ENCODE peak calls at places on chromosomes 1 and 21, in seven cellular contexts. One of them, this sample, is unnamed.

GRCh38 chr1:224503161-224504118 is 68.8 kb upstream of the WDR26 start:
- DNase-seq in HCT116: no peak
- DNase-seq in K562: peak
- DNase-seq in H1: no peak
- DNase-seq in HepG2: peak
- DNase-seq in SK-N-SH: peak
- DNase-seq in GM12878: peak
- DNase-seq in this sample: peak

GRCh38 chr1:161439280-161440232 is 65.7 kb upstream of the FCGR2A start:
- DNase-seq in H1: peak
- DNase-seq in GM12878: no peak
- DNase-seq in SK-N-SH: peak
- DNase-seq in HepG2: no peak
- DNase-seq in HCT116: no peak
- DNase-seq in K562: peak
- DNase-seq in this sample: peak

GRCh38 chr1:87084247-87084836 is 169.9 kb downstream of the HS2ST1 start:
- DNase-seq in HepG2: peak
- DNase-seq in H1: no peak
- DNase-seq in HCT116: peak
- DNase-seq in K562: peak
- DNase-seq in SK-N-SH: peak
- DNase-seq in GM12878: no peak
- DNase-seq in this sample: no peak

GRCh38 chr1:35477870-35478269 is 79.3 kb downstream of the KIAA0319L start:
- DNase-seq in H1: no peak
- DNase-seq in GM12878: no peak
- DNase-seq in SK-N-SH: no peak
- DNase-seq in K562: no peak
- DNase-seq in HepG2: no peak
- DNase-seq in HCT116: no peak
- DNase-seq in this sample: no peak

GRCh38 chr21:31901342-31901741 is 28.5 kb downstream of the HUNK start:
- DNase-seq in GM12878: no peak
- DNase-seq in H1: no peak
- DNase-seq in SK-N-SH: no peak
- DNase-seq in K562: no peak
- DNase-seq in HepG2: no peak
- DNase-seq in HCT116: no peak
- DNase-seq in this sample: no peak

GRCh38 chr1:153652795-153653507 is 5.6 kb upstream of the SNAPIN start:
- DNase-seq in HCT116: no peak
- DNase-seq in GM12878: no peak
- DNase-seq in H1: no peak
- DNase-seq in SK-N-SH: no peak
- DNase-seq in K562: no peak
- DNase-seq in HepG2: no peak
- DNase-seq in this sample: no peak

GRCh38 chr1:52554756-52555155 is 1.9 kb upstream of the TUT4 start:
- DNase-seq in K562: no peak
- DNase-seq in HepG2: peak
- DNase-seq in SK-N-SH: no peak
- DNase-seq in GM12878: no peak
- DNase-seq in H1: no peak
- DNase-seq in HCT116: no peak
- DNase-seq in this sample: no peak

GRCh38 chr1:211632117-211632807 is 43.2 kb downstream of the NEK2 start:
- DNase-seq in H1: no peak
- DNase-seq in K562: no peak
- DNase-seq in SK-N-SH: no peak
- DNase-seq in HCT116: no peak
- DNase-seq in GM12878: no peak
- DNase-seq in HepG2: no peak
- DNase-seq in this sample: no peak

DNA sequence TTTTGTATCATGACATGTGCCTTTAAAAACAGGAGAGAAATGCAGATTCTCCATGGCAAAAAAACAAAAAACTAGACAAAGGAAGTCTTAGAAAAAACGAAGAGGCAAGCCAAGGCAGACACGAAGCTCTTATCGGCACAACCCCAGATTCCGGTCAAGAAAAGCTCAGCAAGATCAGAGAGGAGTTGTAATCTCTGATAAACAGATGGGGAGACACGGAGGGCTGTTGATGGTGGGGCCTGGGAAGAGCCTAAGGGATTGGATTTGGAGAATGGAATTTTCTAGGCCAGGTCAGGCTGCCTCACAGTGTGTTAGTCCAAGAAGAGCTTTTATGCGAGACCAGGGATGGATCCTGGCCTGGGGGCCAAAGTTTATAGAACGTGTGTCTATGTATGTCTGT is 96.2 kb upstream of the AKT3 start:
- DNase-seq in H1: no peak
- DNase-seq in GM12878: no peak
- DNase-seq in HCT116: no peak
- DNase-seq in HepG2: no peak
- DNase-seq in SK-N-SH: no peak
- DNase-seq in K562: peak
- DNase-seq in this sample: no peak
- TF ChIP-seq JUND in H1: no peak
- TF ChIP-seq JUND in GM12878: no peak
- TF ChIP-seq JUND in HCT116: no peak
- TF ChIP-seq JUND in HepG2: no peak
- TF ChIP-seq JUND in SK-N-SH: no peak
- TF ChIP-seq JUND in K562: no peak
- TF ChIP-seq JUND in this sample: no peak

GRCh38 chr1:244815600-244816099 is 19.8 kb upstream of the COX20 start:
- DNase-seq in SK-N-SH: no peak
- DNase-seq in HepG2: no peak
- DNase-seq in H1: peak
- DNase-seq in HCT116: no peak
- DNase-seq in GM12878: peak
- DNase-seq in K562: peak
- DNase-seq in this sample: no peak
- TF ChIP-seq JUND in SK-N-SH: no peak
- TF ChIP-seq JUND in HepG2: no peak
- TF ChIP-seq JUND in H1: no peak
- TF ChIP-seq JUND in HCT116: no peak
- TF ChIP-seq JUND in GM12878: no peak
- TF ChIP-seq JUND in K562: no peak
- TF ChIP-seq JUND in this sample: no peak

GRCh38 chr1:112603541-112603940 is 15.4 kb downstream of the ST7L start:
- DNase-seq in GM12878: no peak
- DNase-seq in HCT116: no peak
- DNase-seq in SK-N-SH: no peak
- DNase-seq in K562: no peak
- DNase-seq in HepG2: no peak
- DNase-seq in H1: no peak
- DNase-seq in this sample: no peak

GRCh38 chr1:112603012-112603411 is 15.9 kb downstream of the ST7L start:
- DNase-seq in SK-N-SH: no peak
- DNase-seq in HepG2: no peak
- DNase-seq in HCT116: no peak
- DNase-seq in H1: no peak
- DNase-seq in GM12878: no peak
- DNase-seq in K562: no peak
- DNase-seq in this sample: no peak

DNA sequence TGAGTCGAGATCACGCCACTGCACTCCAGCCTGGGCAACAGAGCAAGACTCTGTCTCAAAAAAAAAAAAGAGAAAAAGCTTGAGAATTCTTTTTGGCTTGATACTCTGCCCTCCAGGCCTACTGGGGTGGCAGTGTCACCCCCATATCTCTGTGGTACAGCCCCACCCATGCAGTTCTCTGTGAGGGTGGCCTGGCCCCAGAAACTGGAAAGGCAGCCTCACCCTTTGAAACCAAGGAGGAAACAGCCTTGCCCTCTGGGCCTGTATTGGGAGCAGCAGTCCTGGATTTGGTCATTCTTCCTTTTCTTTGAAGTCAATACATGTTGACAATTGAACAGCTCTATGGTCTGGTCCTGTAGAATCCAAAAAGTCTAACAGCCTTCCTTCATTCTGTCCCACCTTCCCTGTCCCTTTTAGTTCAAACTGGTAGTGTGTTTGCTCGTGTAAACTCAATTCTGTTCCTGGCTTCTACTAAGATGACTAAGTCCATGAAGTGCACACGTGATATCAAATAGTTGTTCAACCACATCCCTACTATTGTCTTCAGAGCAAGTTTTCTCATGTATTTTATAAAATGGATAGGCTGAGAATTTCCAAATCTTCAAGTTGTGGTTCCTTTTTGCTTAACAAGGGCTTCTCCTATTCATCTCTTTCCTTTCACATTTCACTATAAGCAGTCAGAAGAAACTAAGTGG is 13.2 kb downstream of the ST7L start:
- DNase-seq in H1: no peak
- DNase-seq in HepG2: no peak
- DNase-seq in SK-N-SH: no peak
- DNase-seq in HCT116: no peak
- DNase-seq in GM12878: no peak
- DNase-seq in K562: no peak
- DNase-seq in this sample: no peak
- TF ChIP-seq JUND in H1: no peak
- TF ChIP-seq JUND in HepG2: no peak
- TF ChIP-seq JUND in SK-N-SH: no peak
- TF ChIP-seq JUND in HCT116: no peak
- TF ChIP-seq JUND in GM12878: no peak
- TF ChIP-seq JUND in K562: no peak
- TF ChIP-seq JUND in this sample: no peak

GRCh38 chr21:33668180-33668579 is 25.9 kb downstream of the ITSN1 start:
- DNase-seq in HCT116: no peak
- DNase-seq in SK-N-SH: no peak
- DNase-seq in GM12878: no peak
- DNase-seq in H1: no peak
- DNase-seq in K562: peak
- DNase-seq in HepG2: no peak
- DNase-seq in this sample: no peak

GRCh38 chr21:33666153-33666552 is 23.9 kb downstream of the ITSN1 start:
- DNase-seq in H1: no peak
- DNase-seq in HepG2: no peak
- DNase-seq in SK-N-SH: no peak
- DNase-seq in HCT116: no peak
- DNase-seq in GM12878: no peak
- DNase-seq in K562: no peak
- DNase-seq in this sample: no peak

GRCh38 chr21:33670076-33670475 is 27.8 kb downstream of the ITSN1 start:
- DNase-seq in K562: no peak
- DNase-seq in HepG2: no peak
- DNase-seq in GM12878: no peak
- DNase-seq in H1: no peak
- DNase-seq in HCT116: no peak
- DNase-seq in SK-N-SH: no peak
- DNase-seq in this sample: no peak

GRCh38 chr21:33664135-33664534 is 21.8 kb downstream of the ITSN1 start:
- DNase-seq in HCT116: no peak
- DNase-seq in SK-N-SH: no peak
- DNase-seq in HepG2: no peak
- DNase-seq in GM12878: no peak
- DNase-seq in K562: no peak
- DNase-seq in H1: no peak
- DNase-seq in this sample: no peak

DNA sequence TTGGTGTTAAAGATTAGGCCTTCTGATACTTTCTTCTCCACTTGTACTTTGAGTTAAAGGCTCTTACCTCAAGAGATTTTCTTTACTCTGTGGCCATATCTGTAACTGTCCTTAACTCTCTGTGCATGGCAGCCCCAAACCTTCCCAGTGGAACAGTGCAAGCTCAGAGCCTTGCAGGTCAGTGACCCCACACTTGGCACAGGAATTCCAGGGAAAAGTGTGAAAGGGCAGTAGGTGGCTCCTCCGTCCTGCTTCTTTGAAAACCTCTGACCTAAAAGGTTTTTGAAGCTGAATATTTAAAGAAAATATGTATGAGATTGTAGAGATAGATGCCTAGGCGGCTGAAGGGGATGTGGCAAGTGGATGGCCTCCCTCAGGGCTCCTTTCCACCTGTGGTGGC is 26.3 kb downstream of the ITSN1 start:
- DNase-seq in SK-N-SH: no peak
- DNase-seq in HCT116: no peak
- DNase-seq in K562: no peak
- DNase-seq in HepG2: no peak
- DNase-seq in GM12878: no peak
- DNase-seq in H1: no peak
- DNase-seq in this sample: no peak
- TF ChIP-seq JUND in SK-N-SH: no peak
- TF ChIP-seq JUND in HCT116: no peak
- TF ChIP-seq JUND in K562: no peak
- TF ChIP-seq JUND in HepG2: no peak
- TF ChIP-seq JUND in GM12878: no peak
- TF ChIP-seq JUND in H1: no peak
- TF ChIP-seq JUND in this sample: no peak

GRCh38 chr1:158149175-158149574 is 31.5 kb upstream of the CD1D start:
- DNase-seq in HCT116: no peak
- DNase-seq in H1: no peak
- DNase-seq in GM12878: no peak
- DNase-seq in SK-N-SH: no peak
- DNase-seq in K562: no peak
- DNase-seq in HepG2: no peak
- DNase-seq in this sample: no peak
- TF ChIP-seq JUND in HCT116: no peak
- TF ChIP-seq JUND in H1: no peak
- TF ChIP-seq JUND in GM12878: no peak
- TF ChIP-seq JUND in SK-N-SH: no peak
- TF ChIP-seq JUND in K562: no peak
- TF ChIP-seq JUND in HepG2: no peak
- TF ChIP-seq JUND in this sample: no peak

GRCh38 chr1:192133350-192133950 is 24.8 kb upstream of the RGS18 start:
- DNase-seq in H1: no peak
- DNase-seq in HCT116: no peak
- DNase-seq in SK-N-SH: no peak
- DNase-seq in K562: no peak
- DNase-seq in HepG2: no peak
- DNase-seq in GM12878: no peak
- DNase-seq in this sample: no peak
- TF ChIP-seq JUND in H1: no peak
- TF ChIP-seq JUND in HCT116: no peak
- TF ChIP-seq JUND in SK-N-SH: no peak
- TF ChIP-seq JUND in K562: no peak
- TF ChIP-seq JUND in HepG2: no peak
- TF ChIP-seq JUND in GM12878: no peak
- TF ChIP-seq JUND in this sample: no peak

This sample was measured in T47D.